ENCODE peak calls at places on chromosomes 5 and 9, in ten cellular contexts. L, Y, K, W, P, B, R, X, I and D are unnamed samples.

GRCh38 chr9:133950206-133950915 is 41.8 kb downstream of the VAV2 start:
- DNase-seq in L (peak; percentile 32), Y (peak; percentile 86), K (no peak), W (no peak), P (no peak), B (no peak), R (no peak), X (peak; percentile 53), I (no peak), D (peak; percentile 36)

GRCh38 chr9:83469722-83470121 is 68.5 kb downstream of the FRMD3 start:
- DNase-seq in L (no peak), Y (peak; percentile 65), K (no peak), W (no peak), P (no peak), B (no peak), R (no peak), X (no peak), I (no peak), D (no peak)

GRCh38 chr5:59759600-59760357 is 133.7 kb downstream of the PDE4D start:
- DNase-seq in L (peak; percentile 39), Y (peak; percentile 79), K (no peak), W (no peak), P (no peak), B (peak; percentile 90), R (no peak), X (peak; percentile 36), I (no peak), D (peak; percentile 68)

GRCh38 chr5:74810915-74811314 is 43.9 kb downstream of the NSA2 start:
- DNase-seq in L (no peak), Y (no peak), K (no peak), W (no peak), P (no peak), B (peak; percentile 95), R (no peak), X (peak; percentile 5), I (no peak), D (no peak)

GRCh38 chr5:28743362-28743761 is 1705.0 kb upstream of the CDH9 start:
- DNase-seq in L (no peak), Y (peak; percentile 4), K (no peak), W (peak; percentile 8), P (no peak), B (no peak), R (no peak), X (no peak), I (no peak), D (peak; percentile 67)

GRCh38 chr5:178997191-178997590 is 2.1 kb upstream of the GRM6 start:
- DNase-seq in L (no peak), Y (no peak), K (no peak), W (no peak), P (no peak), B (no peak), R (no peak), X (no peak), I (no peak), D (no peak)

GRCh38 chr9:108997112-108997511 is 16.2 kb downstream of the CTNNAL1 start:
- DNase-seq in L (no peak), Y (no peak), K (no peak), W (no peak), P (no peak), B (no peak), R (no peak), X (no peak), I (no peak), D (no peak)

GRCh38 chr5:124729687-124730359 is 16.6 kb downstream of the ZNF608 start:
- DNase-seq in L (no peak), Y (no peak), K (no peak), W (no peak), P (no peak), B (no peak), R (no peak), X (peak; percentile 35), I (peak; percentile 72), D (peak; percentile 21)

GRCh38 chr9:88991066-88992030 is at the start of gene S1PR3:
- DNase-seq in L (no peak), Y (peak; percentile 62), K (peak; percentile 73), W (no peak), P (peak; percentile 79), B (peak; percentile 23), R (peak; percentile 32), X (peak; percentile 71), I (no peak), D (peak; percentile 66)

GRCh38 chr5:149160291-149160787 is 19.0 kb downstream of the ABLIM3 start:
- DNase-seq in L (no peak), Y (no peak), K (no peak), W (no peak), P (no peak), B (peak; percentile 73), R (no peak), X (no peak), I (no peak), D (no peak)

DNA sequence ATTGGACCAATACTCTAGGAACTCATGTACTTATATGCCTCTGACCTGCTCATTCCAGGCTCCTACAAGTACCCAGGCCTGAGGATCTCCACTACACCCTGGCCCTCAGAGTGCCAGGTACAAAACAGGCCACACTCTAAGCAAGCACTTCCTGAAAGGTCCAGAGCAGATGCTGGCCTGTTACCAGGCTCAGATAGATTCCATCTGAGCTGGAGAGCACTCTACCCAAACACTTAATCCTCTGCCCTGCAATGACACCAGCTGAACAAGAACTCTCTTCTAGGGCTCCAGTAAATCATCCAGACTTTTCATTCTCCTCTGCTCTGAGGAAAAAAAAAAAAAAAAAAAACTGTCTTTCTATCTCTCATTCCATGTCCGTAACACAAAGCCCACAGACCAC is 2.9 kb downstream of the P4HA2 start:
- DNase-seq in L (no peak), Y (peak; percentile 74), K (no peak), W (no peak), P (peak; percentile 28), B (no peak), R (no peak), X (peak; percentile 69), I (no peak), D (peak; percentile 39)
- H3K4me3 ChIP-seq in L (no peak overlapping the region), Y (no peak overlapping the region), K (no peak overlapping the region), W (no peak overlapping the region), P (no peak overlapping the region), B (no peak overlapping the region), R (peak overlapping the region; percentile 14), X (peak overlapping the region; percentile 81), I (no peak overlapping the region), D (no peak overlapping the region)

GRCh38 chr9:81898851-81899250 is 29.4 kb upstream of the SPATA31D4 start:
- DNase-seq in L (no peak), Y (no peak), K (no peak), W (no peak), P (no peak), B (no peak), R (peak; percentile 64), X (no peak), I (no peak), D (no peak)

GRCh38 chr9:81894891-81895290 is 33.3 kb upstream of the SPATA31D4 start:
- DNase-seq in L (no peak), Y (no peak), K (no peak), W (no peak), P (no peak), B (peak; percentile 35), R (no peak), X (no peak), I (no peak), D (no peak)

GRCh38 chr9:81892440-81892839 is 35.8 kb upstream of the SPATA31D4 start:
- DNase-seq in L (no peak), Y (no peak), K (no peak), W (no peak), P (no peak), B (no peak), R (no peak), X (no peak), I (no peak), D (no peak)

GRCh38 chr9:81893929-81894328 is 34.3 kb upstream of the SPATA31D4 start:
- DNase-seq in L (no peak), Y (no peak), K (no peak), W (no peak), P (no peak), B (no peak), R (no peak), X (no peak), I (no peak), D (no peak)

GRCh38 chr9:81896067-81896466 is 32.2 kb upstream of the SPATA31D4 start:
- DNase-seq in L (no peak), Y (no peak), K (no peak), W (no peak), P (no peak), B (no peak), R (no peak), X (no peak), I (no peak), D (no peak)
- H3K4me3 ChIP-seq in L (no peak overlapping the region), Y (no peak overlapping the region), K (no peak overlapping the region), W (no peak overlapping the region), P (no peak overlapping the region), B (no peak overlapping the region), R (no peak overlapping the region), X (no peak overlapping the region), I (no peak overlapping the region), D (no peak overlapping the region)

GRCh38 chr9:25025156-25025555 is 479.5 kb upstream of the IZUMO3 start:
- DNase-seq in L (no peak), Y (no peak), K (no peak), W (no peak), P (no peak), B (no peak), R (no peak), X (no peak), I (no peak), D (no peak)
- H3K4me3 ChIP-seq in L (no peak overlapping the region), Y (no peak overlapping the region), K (no peak overlapping the region), W (no peak overlapping the region), P (no peak overlapping the region), B (no peak overlapping the region), R (no peak overlapping the region), X (no peak overlapping the region), I (no peak overlapping the region), D (no peak overlapping the region)

DNA sequence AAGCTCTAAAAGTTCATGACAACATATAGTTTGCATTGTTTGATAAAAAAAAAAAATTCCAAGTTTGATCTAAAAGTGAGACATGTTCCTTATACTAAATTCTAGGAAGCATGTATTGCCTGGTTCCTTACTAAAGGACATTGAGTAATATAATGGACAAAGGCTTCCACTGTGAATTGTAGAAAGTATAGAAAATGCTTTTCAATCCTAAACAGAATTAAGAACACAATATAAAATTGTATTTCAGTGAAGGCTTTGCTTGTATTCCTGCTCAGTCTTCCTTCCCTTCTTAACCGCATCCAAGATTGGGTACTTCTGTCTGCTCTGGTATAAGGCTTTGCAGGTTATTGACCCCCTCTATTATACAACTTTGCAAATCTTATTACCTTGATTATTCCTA is 2.4 kb downstream of the RECK start:
- DNase-seq in L (no peak), Y (no peak), K (no peak), W (no peak), P (no peak), B (no peak), R (no peak), X (no peak), I (no peak), D (no peak)
- H3K4me3 ChIP-seq in L (no peak overlapping the region), Y (peak overlapping the region; percentile 29), K (no peak overlapping the region), W (no peak overlapping the region), P (no peak overlapping the region), B (no peak overlapping the region), R (peak overlapping the region; percentile 66), X (peak overlapping the region; percentile 93), I (no peak overlapping the region), D (no peak overlapping the region)

DNA sequence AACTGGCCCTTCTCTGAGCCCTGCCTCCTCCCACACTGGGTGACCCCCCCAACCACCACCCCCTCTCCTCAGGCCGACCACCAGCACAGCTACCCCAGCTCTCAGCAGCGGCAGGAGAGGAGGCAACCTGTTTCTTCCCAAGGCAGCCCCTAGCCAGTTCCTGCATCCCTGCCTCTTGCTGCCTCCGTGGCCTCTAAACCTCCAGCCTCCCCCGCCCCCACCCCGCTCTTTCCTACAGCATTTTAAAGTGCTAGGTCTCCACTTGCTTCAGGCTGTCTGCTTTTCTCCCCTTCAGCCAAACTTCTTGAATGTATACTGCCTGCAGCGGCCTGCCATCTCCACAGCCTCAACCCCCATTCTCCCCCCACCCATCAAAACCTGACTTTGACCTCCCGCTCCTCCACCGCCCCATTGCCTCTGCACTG is 135.6 kb downstream of the DAB2IP start:
- DNase-seq in L (no peak), Y (no peak), K (no peak), W (no peak), P (no peak), B (no peak), R (no peak), X (no peak), I (no peak), D (no peak)
- H3K4me3 ChIP-seq in L (no peak overlapping the region), Y (no peak overlapping the region), K (no peak overlapping the region), W (no peak overlapping the region), P (no peak overlapping the region), B (no peak overlapping the region), R (no peak overlapping the region), X (no peak overlapping the region), I (no peak overlapping the region), D (no peak overlapping the region)